ENCODE peak calls at places on chromosomes 16 and 17, in seven cellular contexts. T is stimulated activated CD4-positive, alpha-beta T cell treated with anti-CD3 and anti-CD28 coated beads, Interleukin-2, amount 100 ng/mL, for 48 hours; O is keratinocyte; N is CD14-positive monocyte; R is GM23248; L is T-helper 2 cell; B is Kasumi-1. K is an unnamed sample.

GRCh38 chr16:88789593-88789992 is 4.6 kb upstream of the PIEZO1 start:
- DNase-seq in T (no peak), O (no peak), N (no peak), R (no peak), L (no peak), B (peak), K (no peak)

GRCh38 chr17:81194941-81195901 is 27.5 kb downstream of the CEP131 start:
- DNase-seq in T (no peak), O (peak), N (peak), R (no peak), L (no peak), B (no peak), K (no peak)

GRCh38 chr16:4391635-4392381 is 20.2 kb downstream of the VASN start:
- DNase-seq in T (no peak), O (no peak), N (no peak), R (peak), L (no peak), B (no peak), K (no peak)

GRCh38 chr17:42804918-42805367 is 6.3 kb downstream of the CNTD1 start:
- DNase-seq in T (no peak), O (no peak), N (no peak), R (no peak), L (no peak), B (no peak), K (no peak)

GRCh38 chr17:50845260-50846147 is 10.1 kb downstream of the WFIKKN2 start:
- DNase-seq in T (no peak), O (no peak), N (no peak), R (peak), L (no peak), B (no peak), K (peak)

GRCh38 chr16:5385115-5385514 is 287.5 kb upstream of the EEF2KMT start:
- DNase-seq in T (no peak), O (no peak), N (no peak), R (no peak), L (no peak), B (no peak), K (no peak)

GRCh38 chr17:50051082-50051576 is 4.8 kb upstream of the ITGA3 start:
- DNase-seq in T (peak), O (peak), N (peak), R (peak), L (no peak), B (no peak), K (peak)

GRCh38 chr17:60077672-60078519 is 825 bp downstream of the HEATR6 start:
- DNase-seq in T (no peak), O (no peak), N (peak), R (peak), L (no peak), B (peak), K (peak)

GRCh38 chr16:84460406-84461028 is 43.9 kb downstream of the MEAK7 start:
- DNase-seq in T (no peak), O (no peak), N (no peak), R (no peak), L (no peak), B (no peak), K (no peak)

GRCh38 chr17:44916059-44916780 is 920 bp upstream of the GFAP start:
- DNase-seq in T (no peak), O (no peak), N (no peak), R (no peak), L (no peak), B (no peak), K (peak)

GRCh38 chr17:79223471-79223870 is 148.8 kb downstream of the ENGASE start:
- DNase-seq in T (no peak), O (no peak), N (no peak), R (no peak), L (no peak), B (no peak), K (no peak)

K was measured in AG20443.